ENCODE peak calls at places on chromosomes 11 and 22, in nine cellular contexts. One of them, this sample, is unnamed.
A peak's percentile ranks its signal among the peaks of the same experiment; 100 is the strongest.

GRCh38 chr11:112539741-112540140 is 279.1 kb upstream of the PLET1 start:
- DNase-seq in testis: no peak
- DNase-seq in right lobe of liver: no peak
- DNase-seq in lung: no peak
- DNase-seq in transverse colon: no peak
- DNase-seq in AG04450: no peak
- DNase-seq in stomach: no peak
- DNase-seq in CD8-positive, alpha-beta T cell: no peak
- DNase-seq in sigmoid colon: no peak
- DNase-seq in this sample: no peak

GRCh38 chr11:131579932-131580387 is 209.5 kb downstream of the NTM start:
- DNase-seq in testis: peak; percentile 68
- DNase-seq in right lobe of liver: no peak
- DNase-seq in lung: no peak
- DNase-seq in transverse colon: no peak
- DNase-seq in AG04450: no peak
- DNase-seq in stomach: no peak
- DNase-seq in CD8-positive, alpha-beta T cell: no peak
- DNase-seq in sigmoid colon: no peak
- DNase-seq in this sample: no peak

GRCh38 chr11:114026355-114026754 is 33.2 kb upstream of the ZBTB16 start:
- DNase-seq in testis: no peak
- DNase-seq in right lobe of liver: no peak
- DNase-seq in lung: no peak
- DNase-seq in transverse colon: no peak
- DNase-seq in AG04450: no peak
- DNase-seq in stomach: no peak
- DNase-seq in CD8-positive, alpha-beta T cell: no peak
- DNase-seq in sigmoid colon: no peak
- DNase-seq in this sample: no peak

GRCh38 chr11:110878513-110878912 is 166.3 kb upstream of the ARHGAP20 start:
- DNase-seq in testis: no peak
- DNase-seq in right lobe of liver: no peak
- DNase-seq in lung: no peak
- DNase-seq in transverse colon: no peak
- DNase-seq in AG04450: no peak
- DNase-seq in stomach: no peak
- DNase-seq in CD8-positive, alpha-beta T cell: no peak
- DNase-seq in sigmoid colon: no peak
- DNase-seq in this sample: no peak

GRCh38 chr11:9664276-9665171 is 647 bp downstream of the SWAP70 start:
- DNase-seq in testis: peak; percentile 28
- DNase-seq in right lobe of liver: peak; percentile 60
- DNase-seq in lung: peak; percentile 52
- DNase-seq in transverse colon: peak; percentile 61
- DNase-seq in AG04450: no peak
- DNase-seq in stomach: peak; percentile 48
- DNase-seq in CD8-positive, alpha-beta T cell: peak; percentile 52
- DNase-seq in sigmoid colon: peak; percentile 65
- DNase-seq in this sample: peak; percentile 54

GRCh38 chr11:104581246-104581980 is 316.8 kb downstream of the CASP12 start:
- DNase-seq in testis: no peak
- DNase-seq in right lobe of liver: no peak
- DNase-seq in lung: no peak
- DNase-seq in transverse colon: no peak
- DNase-seq in AG04450: no peak
- DNase-seq in stomach: no peak
- DNase-seq in CD8-positive, alpha-beta T cell: no peak
- DNase-seq in sigmoid colon: no peak
- DNase-seq in this sample: no peak

GRCh38 chr11:124719534-124719933 is 20.2 kb upstream of the NRGN start:
- DNase-seq in testis: no peak
- DNase-seq in right lobe of liver: no peak
- DNase-seq in lung: no peak
- DNase-seq in transverse colon: no peak
- DNase-seq in AG04450: no peak
- DNase-seq in stomach: no peak
- DNase-seq in CD8-positive, alpha-beta T cell: no peak
- DNase-seq in sigmoid colon: no peak
- DNase-seq in this sample: no peak

GRCh38 chr11:66906077-66906929 is 49.4 kb downstream of the LRFN4 start:
- DNase-seq in testis: peak; percentile 68
- DNase-seq in right lobe of liver: no peak
- DNase-seq in lung: no peak
- DNase-seq in transverse colon: no peak
- DNase-seq in AG04450: no peak
- DNase-seq in stomach: peak; percentile 78
- DNase-seq in CD8-positive, alpha-beta T cell: no peak
- DNase-seq in sigmoid colon: no peak
- DNase-seq in this sample: no peak

GRCh38 chr22:39110631-39111561 is 13.9 kb downstream of the APOBEC3H start:
- DNase-seq in testis: no peak
- DNase-seq in right lobe of liver: no peak
- DNase-seq in lung: no peak
- DNase-seq in transverse colon: no peak
- DNase-seq in AG04450: no peak
- DNase-seq in stomach: no peak
- DNase-seq in CD8-positive, alpha-beta T cell: no peak
- DNase-seq in sigmoid colon: no peak
- DNase-seq in this sample: no peak

GRCh38 chr22:24541681-24542515 is 13.0 kb downstream of the GUCD1 start:
- DNase-seq in testis: no peak
- DNase-seq in right lobe of liver: peak; percentile 67
- DNase-seq in lung: no peak
- DNase-seq in transverse colon: no peak
- DNase-seq in AG04450: no peak
- DNase-seq in stomach: no peak
- DNase-seq in CD8-positive, alpha-beta T cell: no peak
- DNase-seq in sigmoid colon: no peak
- DNase-seq in this sample: no peak

GRCh38 chr22:24540470-24540869 is 14.5 kb downstream of the GUCD1 start:
- DNase-seq in testis: no peak
- DNase-seq in right lobe of liver: peak; percentile 56
- DNase-seq in lung: no peak
- DNase-seq in transverse colon: no peak
- DNase-seq in AG04450: no peak
- DNase-seq in stomach: no peak
- DNase-seq in CD8-positive, alpha-beta T cell: no peak
- DNase-seq in sigmoid colon: no peak
- DNase-seq in this sample: no peak

GRCh38 chr22:24542641-24543040 is 12.3 kb downstream of the GUCD1 start:
- DNase-seq in testis: no peak
- DNase-seq in right lobe of liver: peak; percentile 83
- DNase-seq in lung: peak; percentile 59
- DNase-seq in transverse colon: no peak
- DNase-seq in AG04450: no peak
- DNase-seq in stomach: peak; percentile 83
- DNase-seq in CD8-positive, alpha-beta T cell: no peak
- DNase-seq in sigmoid colon: no peak
- DNase-seq in this sample: no peak

GRCh38 chr22:24543068-24543675 is 11.8 kb downstream of the GUCD1 start:
- DNase-seq in testis: no peak
- DNase-seq in right lobe of liver: peak; percentile 69
- DNase-seq in lung: no peak
- DNase-seq in transverse colon: no peak
- DNase-seq in AG04450: no peak
- DNase-seq in stomach: peak; percentile 39
- DNase-seq in CD8-positive, alpha-beta T cell: no peak
- DNase-seq in sigmoid colon: no peak
- DNase-seq in this sample: no peak

GRCh38 chr22:24543679-24544243 is 11.2 kb downstream of the GUCD1 start:
- DNase-seq in testis: no peak
- DNase-seq in right lobe of liver: peak; percentile 80
- DNase-seq in lung: no peak
- DNase-seq in transverse colon: no peak
- DNase-seq in AG04450: no peak
- DNase-seq in stomach: no peak
- DNase-seq in CD8-positive, alpha-beta T cell: no peak
- DNase-seq in sigmoid colon: no peak
- DNase-seq in this sample: no peak
- H3K27ac ChIP-seq in testis: no peak overlapping the region
- H3K27ac ChIP-seq in right lobe of liver: peak overlapping the region; percentile 48
- H3K27ac ChIP-seq in lung: no peak overlapping the region
- H3K27ac ChIP-seq in transverse colon: no peak overlapping the region
- H3K27ac ChIP-seq in AG04450: no peak overlapping the region
- H3K27ac ChIP-seq in stomach: peak overlapping the region; percentile 74
- H3K27ac ChIP-seq in CD8-positive, alpha-beta T cell: no peak overlapping the region
- H3K27ac ChIP-seq in sigmoid colon: no peak overlapping the region
- H3K27ac ChIP-seq in this sample: no peak overlapping the region

DNA sequence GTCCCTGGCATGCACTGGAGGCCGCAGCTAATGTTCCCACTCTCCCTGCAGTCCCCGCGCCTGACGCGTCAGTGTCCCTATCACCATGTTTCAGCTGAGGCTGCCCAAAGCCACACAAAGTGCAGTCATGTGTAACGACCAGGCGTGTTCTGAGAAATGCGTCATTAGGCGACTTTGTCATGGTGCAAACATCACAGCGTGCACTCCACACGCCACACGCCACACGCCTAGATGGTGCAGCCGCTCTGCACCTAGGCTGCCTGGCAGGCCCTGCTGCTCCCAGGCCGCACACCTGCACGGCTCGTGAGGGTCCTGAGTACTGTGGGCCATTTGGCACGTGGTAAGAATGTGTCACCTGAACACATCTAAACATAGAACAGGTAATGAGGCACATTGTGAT is 2.4 kb downstream of the CRELD2 start:
- DNase-seq in testis: no peak
- DNase-seq in right lobe of liver: no peak
- DNase-seq in lung: no peak
- DNase-seq in transverse colon: no peak
- DNase-seq in AG04450: no peak
- DNase-seq in stomach: no peak
- DNase-seq in CD8-positive, alpha-beta T cell: no peak
- DNase-seq in sigmoid colon: no peak
- DNase-seq in this sample: no peak
- TF ChIP-seq CTCF in testis: no peak
- TF ChIP-seq CTCF in right lobe of liver: no peak
- TF ChIP-seq CTCF in lung: no peak
- TF ChIP-seq CTCF in transverse colon: no peak
- TF ChIP-seq CTCF in AG04450: no peak
- TF ChIP-seq CTCF in stomach: no peak
- TF ChIP-seq CTCF in CD8-positive, alpha-beta T cell: no peak
- TF ChIP-seq CTCF in sigmoid colon: no peak
- TF ChIP-seq CTCF in this sample: no peak

GRCh38 chr11:72250661-72251465 is 6.9 kb upstream of the PHOX2A start:
- DNase-seq in testis: no peak
- DNase-seq in right lobe of liver: no peak
- DNase-seq in lung: no peak
- DNase-seq in transverse colon: no peak
- DNase-seq in AG04450: no peak
- DNase-seq in stomach: no peak
- DNase-seq in CD8-positive, alpha-beta T cell: no peak
- DNase-seq in sigmoid colon: no peak
- DNase-seq in this sample: no peak
- H3K4me3 ChIP-seq in testis: no peak overlapping the region
- H3K4me3 ChIP-seq in right lobe of liver: no peak overlapping the region
- H3K4me3 ChIP-seq in lung: no peak overlapping the region
- H3K4me3 ChIP-seq in transverse colon: no peak overlapping the region
- H3K4me3 ChIP-seq in AG04450: no peak overlapping the region
- H3K4me3 ChIP-seq in stomach: no peak overlapping the region
- H3K4me3 ChIP-seq in CD8-positive, alpha-beta T cell: no peak overlapping the region
- H3K4me3 ChIP-seq in sigmoid colon: no peak overlapping the region
- H3K4me3 ChIP-seq in this sample: no peak overlapping the region

GRCh38 chr22:40444483-40444787 is 74.0 kb downstream of the SGSM3 start:
- DNase-seq in testis: no peak
- DNase-seq in right lobe of liver: no peak
- DNase-seq in lung: no peak
- DNase-seq in transverse colon: no peak
- DNase-seq in AG04450: no peak
- DNase-seq in stomach: no peak
- DNase-seq in CD8-positive, alpha-beta T cell: no peak
- DNase-seq in sigmoid colon: no peak
- DNase-seq in this sample: no peak
- H3K27ac ChIP-seq in testis: no peak overlapping the region
- H3K27ac ChIP-seq in right lobe of liver: no peak overlapping the region
- H3K27ac ChIP-seq in lung: no peak overlapping the region
- H3K27ac ChIP-seq in transverse colon: no peak overlapping the region
- H3K27ac ChIP-seq in AG04450: no peak overlapping the region
- H3K27ac ChIP-seq in stomach: no peak overlapping the region
- H3K27ac ChIP-seq in CD8-positive, alpha-beta T cell: no peak overlapping the region
- H3K27ac ChIP-seq in sigmoid colon: no peak overlapping the region
- H3K27ac ChIP-seq in this sample: no peak overlapping the region

GRCh38 chr11:116686891-116687290 is 85.9 kb downstream of the BUD13 start:
- DNase-seq in testis: no peak
- DNase-seq in right lobe of liver: no peak
- DNase-seq in lung: no peak
- DNase-seq in transverse colon: no peak
- DNase-seq in AG04450: no peak
- DNase-seq in stomach: no peak
- DNase-seq in CD8-positive, alpha-beta T cell: peak; percentile 23
- DNase-seq in sigmoid colon: peak; percentile 39
- DNase-seq in this sample: no peak

GRCh38 chr11:116689413-116690127 is 83.2 kb downstream of the BUD13 start:
- DNase-seq in testis: no peak
- DNase-seq in right lobe of liver: no peak
- DNase-seq in lung: no peak
- DNase-seq in transverse colon: no peak
- DNase-seq in AG04450: no peak
- DNase-seq in stomach: no peak
- DNase-seq in CD8-positive, alpha-beta T cell: peak; percentile 36
- DNase-seq in sigmoid colon: peak; percentile 40
- DNase-seq in this sample: no peak

GRCh38 chr11:116690623-116691022 is 82.2 kb downstream of the BUD13 start:
- DNase-seq in testis: no peak
- DNase-seq in right lobe of liver: no peak
- DNase-seq in lung: no peak
- DNase-seq in transverse colon: no peak
- DNase-seq in AG04450: no peak
- DNase-seq in stomach: no peak
- DNase-seq in CD8-positive, alpha-beta T cell: no peak
- DNase-seq in sigmoid colon: peak; percentile 15
- DNase-seq in this sample: no peak

GRCh38 chr11:116688202-116688540 is 84.6 kb downstream of the BUD13 start:
- DNase-seq in testis: no peak
- DNase-seq in right lobe of liver: no peak
- DNase-seq in lung: no peak
- DNase-seq in transverse colon: no peak
- DNase-seq in AG04450: no peak
- DNase-seq in stomach: no peak
- DNase-seq in CD8-positive, alpha-beta T cell: no peak
- DNase-seq in sigmoid colon: no peak
- DNase-seq in this sample: no peak

DNA sequence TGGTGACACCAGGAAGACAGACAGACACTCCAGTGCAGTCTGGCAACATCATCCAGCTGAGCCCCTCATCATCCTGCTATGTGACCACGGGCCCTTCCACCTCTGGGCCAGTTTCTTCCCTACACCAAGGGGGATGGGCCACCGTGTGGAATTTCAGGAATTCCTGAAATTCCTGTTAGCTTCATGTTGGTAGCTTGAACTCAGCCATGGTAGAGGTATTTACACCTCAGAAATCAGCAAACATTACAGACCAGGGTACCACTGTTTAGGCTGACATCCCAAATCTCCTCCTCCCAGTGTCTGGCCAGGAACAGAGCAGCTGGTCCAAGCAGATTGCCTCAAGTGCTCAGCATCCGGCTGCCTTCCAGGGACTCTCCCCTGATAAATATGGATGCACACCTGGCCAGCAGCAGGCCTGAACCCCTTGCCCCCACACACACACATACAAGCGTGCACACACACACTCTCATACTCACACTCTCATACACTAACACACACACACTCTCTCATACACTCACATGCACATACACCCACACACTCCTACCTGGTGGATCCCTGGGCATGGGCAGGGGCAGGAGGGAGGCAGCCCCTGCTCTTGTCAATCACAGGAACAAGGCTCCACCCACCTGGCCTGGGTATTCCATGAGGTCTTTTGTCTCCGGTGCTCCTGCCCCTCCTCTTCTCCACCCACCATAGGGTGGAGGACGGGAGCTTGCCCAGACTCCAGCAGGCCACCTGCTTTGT is 85.2 kb downstream of the BUD13 start:
- DNase-seq in testis: no peak
- DNase-seq in right lobe of liver: no peak
- DNase-seq in lung: no peak
- DNase-seq in transverse colon: no peak
- DNase-seq in AG04450: no peak
- DNase-seq in stomach: no peak
- DNase-seq in CD8-positive, alpha-beta T cell: peak; percentile 31
- DNase-seq in sigmoid colon: peak; percentile 48
- DNase-seq in this sample: no peak
- TF ChIP-seq CTCF in testis: no peak
- TF ChIP-seq CTCF in right lobe of liver: no peak
- TF ChIP-seq CTCF in lung: no peak
- TF ChIP-seq CTCF in transverse colon: no peak
- TF ChIP-seq CTCF in AG04450: no peak
- TF ChIP-seq CTCF in stomach: no peak
- TF ChIP-seq CTCF in CD8-positive, alpha-beta T cell: no peak
- TF ChIP-seq CTCF in sigmoid colon: no peak
- TF ChIP-seq CTCF in this sample: no peak

This sample was measured in colonic mucosa.